ENCODE peak calls at places on chromosome 5, in five cellular contexts. G is kidney glomerular epithelial cell; W is HT1080; E is HS-5; S is stimulated activated CD4-positive, alpha-beta T cell treated with anti-CD3 and anti-CD28 coated beads, Interleukin-2, amount 100 ng/mL, for 24 hours. F is an unnamed sample.

GRCh38 chr5:174409971-174410370 is 314.4 kb upstream of the MSX2 start:
- DNase-seq in G (no peak), W (no peak), E (no peak), S (no peak), F (no peak)

GRCh38 chr5:129631946-129632345 is 115.9 kb upstream of the MINAR2 start:
- DNase-seq in G (no peak), W (no peak), E (peak), S (no peak), F (no peak)

GRCh38 chr5:113846941-113847340 is 333.4 kb downstream of the YTHDC2 start:
- DNase-seq in G (no peak), W (no peak), E (no peak), S (no peak), F (no peak)

GRCh38 chr5:154369682-154370081 is 76.1 kb upstream of the SAP30L start:
- DNase-seq in G (no peak), W (peak), E (no peak), S (no peak), F (no peak)

GRCh38 chr5:88729476-88730182 is 153.4 kb downstream of the MEF2C start:
- DNase-seq in G (peak), W (peak), E (peak), S (peak), F (peak)

GRCh38 chr5:94544031-94544650 is 74.3 kb downstream of the KIAA0825 start:
- DNase-seq in G (no peak), W (peak), E (no peak), S (no peak), F (peak)

GRCh38 chr5:67971223-67971830 is 244.2 kb upstream of the PIK3R1 start:
- DNase-seq in G (no peak), W (no peak), E (no peak), S (no peak), F (no peak)

GRCh38 chr5:179258922-179259730 is 86.1 kb downstream of the ADAMTS2 start:
- DNase-seq in G (peak), W (peak), E (peak), S (peak), F (no peak)

GRCh38 chr5:143694357-143694756 is 117.6 kb upstream of the HMHB1 start:
- DNase-seq in G (no peak), W (no peak), E (no peak), S (no peak), F (no peak)

GRCh38 chr5:62488531-62488930 is 76.0 kb downstream of the IPO11 start:
- DNase-seq in G (no peak), W (peak), E (no peak), S (no peak), F (peak)

GRCh38 chr5:2075365-2075764 is 192.6 kb upstream of the IRX4 start:
- DNase-seq in G (no peak), W (no peak), E (no peak), S (no peak), F (no peak)

GRCh38 chr5:130109152-130109551 is 204.9 kb downstream of the CHSY3 start:
- DNase-seq in G (peak), W (no peak), E (no peak), S (no peak), F (no peak)

GRCh38 chr5:180807654-180808414 is 5.2 kb upstream of the MGAT1 start:
- DNase-seq in G (no peak), W (no peak), E (no peak), S (no peak), F (no peak)

GRCh38 chr5:139749242-139749641 is 46.4 kb upstream of the PSD2 start:
- DNase-seq in G (no peak), W (no peak), E (no peak), S (no peak), F (no peak)

GRCh38 chr5:127567026-127567768 is 49.8 kb downstream of the PRRC1 start:
- DNase-seq in G (no peak), W (no peak), E (no peak), S (no peak), F (no peak)

GRCh38 chr5:89105171-89105695 is 222.2 kb upstream of the MEF2C start:
- DNase-seq in G (no peak), W (peak), E (no peak), S (no peak), F (no peak)

GRCh38 chr5:137152616-137153015 is 346.5 kb downstream of the SPOCK1 start:
- DNase-seq in G (no peak), W (no peak), E (no peak), S (no peak), F (no peak)

GRCh38 chr5:97194366-97194765 is 11.3 kb upstream of the RIOK2 start:
- DNase-seq in G (no peak), W (no peak), E (no peak), S (no peak), F (no peak)

GRCh38 chr5:179311091-179311470 is 34.2 kb downstream of the ADAMTS2 start:
- DNase-seq in G (no peak), W (no peak), E (no peak), S (no peak), F (no peak)

GRCh38 chr5:133473291-133473690 is 139.1 kb downstream of the FSTL4 start:
- DNase-seq in G (no peak), W (no peak), E (no peak), S (no peak), F (no peak)

GRCh38 chr5:58263291-58263690 is 196.6 kb downstream of the PLK2 start:
- DNase-seq in G (no peak), W (no peak), E (no peak), S (no peak), F (no peak)

GRCh38 chr5:141875022-141875740 is 3.0 kb downstream of the PCDH1 start:
- DNase-seq in G (no peak), W (no peak), E (no peak), S (no peak), F (no peak)

GRCh38 chr5:119344231-119344630 is 11.6 kb upstream of the TNFAIP8 start:
- DNase-seq in G (no peak), W (no peak), E (no peak), S (no peak), F (no peak)

GRCh38 chr5:86909461-86909881 is 291.7 kb downstream of the COX7C start:
- DNase-seq in G (no peak), W (no peak), E (peak), S (no peak), F (peak)

GRCh38 chr5:169910393-169910792 is 69.9 kb downstream of the INSYN2B start:
- DNase-seq in G (no peak), W (no peak), E (no peak), S (no peak), F (no peak)

GRCh38 chr5:109335114-109335513 is 74.7 kb downstream of the PJA2 start:
- DNase-seq in G (no peak), W (no peak), E (no peak), S (no peak), F (no peak)

GRCh38 chr5:174571662-174572397 is 152.6 kb upstream of the MSX2 start:
- DNase-seq in G (no peak), W (peak), E (no peak), S (no peak), F (peak)

GRCh38 chr5:90421136-90421535 is 11.6 kb upstream of the CETN3 start:
- DNase-seq in G (no peak), W (no peak), E (no peak), S (no peak), F (no peak)

GRCh38 chr5:79853676-79854418 is 137.2 kb downstream of the MTX3 start:
- DNase-seq in G (no peak), W (peak), E (peak), S (peak), F (peak)